ENCODE peak calls at places on chromosomes 6 and 20, in five cellular contexts. P is stomach, B is breast epithelium, L is RWPE2, H is fibroblast of lung. T is an unnamed sample.

GRCh38 chr6:48986803-48987202 is 476.2 kb downstream of the MMUT start:
- DNase-seq in P (no peak), L (no peak), B (no peak), H (no peak), T (no peak)

GRCh38 chr20:54431545-54431944 is 43.8 kb upstream of the DOK5 start:
- DNase-seq in P (no peak), L (no peak), B (no peak), H (peak), T (no peak)

GRCh38 chr6:1569377-1569776 is 40.3 kb upstream of the FOXC1 start:
- DNase-seq in P (no peak), L (no peak), B (no peak), H (no peak), T (no peak)

GRCh38 chr6:11212625-11213024 is 19.8 kb downstream of the NEDD9 start:
- DNase-seq in H (peak), P (no peak), L (no peak), B (peak), T (peak)

GRCh38 chr20:43558412-43559146 is at the start of gene SGK2:
- DNase-seq in H (peak), P (peak), L (peak), B (no peak), T (no peak)

GRCh38 chr20:62732766-62733165 is 24.1 kb downstream of the NTSR1 start:
- DNase-seq in B (no peak), P (no peak), L (peak), H (no peak), T (no peak)

GRCh38 chr6:139230421-139230840 is 61.4 kb downstream of the TXLNB start:
- DNase-seq in P (no peak), L (no peak), H (peak), B (no peak), T (no peak)

GRCh38 chr6:2890981-2891767 is 11.9 kb downstream of the SERPINB9 start:
- DNase-seq in H (no peak), L (no peak), B (no peak), P (no peak), T (no peak)

GRCh38 chr20:3714092-3714491 is 1.7 kb upstream of the SIGLEC1 start:
- DNase-seq in B (no peak), L (no peak), H (no peak), P (no peak), T (no peak)

GRCh38 chr20:48750941-48751620 is 76.7 kb downstream of the PREX1 start:
- DNase-seq in P (peak), H (no peak), L (no peak), B (peak), T (no peak)

GRCh38 chr6:122069933-122070332 is 329.5 kb upstream of the HSF2 start:
- DNase-seq in H (no peak), P (no peak), B (no peak), L (no peak), T (no peak)

GRCh38 chr20:51339721-51340450 is 202.6 kb downstream of the NFATC2 start:
- DNase-seq in P (no peak), B (no peak), L (no peak), H (no peak), T (peak)

GRCh38 chr20:25303292-25304024 is 55.6 kb downstream of the PYGB start:
- DNase-seq in H (no peak), B (no peak), L (no peak), P (no peak), T (no peak)

GRCh38 chr20:25454153-25454900 is 46.9 kb downstream of the GINS1 start:
- DNase-seq in L (no peak), H (no peak), P (peak), B (no peak), T (no peak)

GRCh38 chr6:109783245-109783990 is 92.3 kb downstream of the FIG4 start:
- DNase-seq in P (no peak), H (no peak), L (no peak), B (no peak), T (no peak)

GRCh38 chr20:50376179-50376887 is 133.8 kb upstream of the PTPN1 start:
- DNase-seq in H (no peak), L (no peak), P (no peak), B (no peak), T (no peak)

DNA sequence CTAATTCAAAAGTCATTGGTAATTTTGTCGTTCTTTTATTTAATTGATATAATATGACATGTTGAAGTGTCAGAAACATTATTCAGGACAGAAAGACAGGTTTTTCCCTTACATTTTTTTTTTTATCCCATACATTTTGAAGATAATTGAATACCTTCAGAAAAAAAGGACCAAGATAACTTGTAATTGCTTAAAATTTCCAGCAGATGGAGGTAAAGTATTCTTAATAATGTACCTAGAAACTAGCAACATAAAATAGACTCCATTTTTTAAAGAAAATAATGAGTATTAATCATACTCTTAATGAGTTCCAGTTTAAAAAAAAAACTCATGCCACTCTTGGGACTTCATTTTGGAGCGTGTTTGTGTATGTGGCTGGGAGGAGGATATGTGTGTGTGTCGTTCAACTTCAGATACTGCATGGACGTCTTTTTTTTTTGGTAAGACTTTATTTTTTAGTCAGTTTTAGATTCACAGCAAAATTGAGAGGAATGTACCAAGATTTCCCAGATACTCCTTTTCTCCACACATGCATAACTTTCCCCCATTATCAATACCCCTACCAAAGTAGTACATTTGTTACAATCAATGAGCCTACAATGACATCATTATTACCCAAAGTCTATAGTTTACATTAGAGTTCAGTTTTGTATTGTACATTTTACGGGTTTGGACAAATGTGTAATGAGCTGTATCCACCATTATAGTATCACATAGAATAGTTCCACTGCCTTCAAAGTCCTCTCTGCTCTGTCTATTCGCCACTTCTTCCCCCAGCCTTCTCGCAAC is 79.4 kb downstream of the ROS1 start:
- DNase-seq in L (no peak), B (no peak), H (peak), P (no peak), T (no peak)
- TF ChIP-seq CTCF in L (peak), B (peak), H (peak), P (peak), T (peak)

GRCh38 chr6:160129886-160130615 is 8.4 kb downstream of the SLC22A1 start:
- DNase-seq in P (peak), B (no peak), H (no peak), L (no peak), T (no peak)
- TF ChIP-seq CTCF in P (no peak), B (no peak), H (no peak), L (no peak), T (no peak)

GRCh38 chr6:166744654-166745134 is 117.6 kb upstream of the RPS6KA2 start:
- DNase-seq in P (no peak), L (no peak), B (no peak), H (no peak), T (no peak)
- TF ChIP-seq CTCF in P (no peak), L (no peak), B (no peak), H (no peak), T (no peak)

GRCh38 chr20:45487231-45487635 is 17.7 kb downstream of the WFDC2 start:
- DNase-seq in L (peak), P (no peak), B (no peak), H (no peak), T (no peak)
- TF ChIP-seq CTCF in L (no peak), P (peak), B (no peak), H (no peak), T (no peak)

DNA sequence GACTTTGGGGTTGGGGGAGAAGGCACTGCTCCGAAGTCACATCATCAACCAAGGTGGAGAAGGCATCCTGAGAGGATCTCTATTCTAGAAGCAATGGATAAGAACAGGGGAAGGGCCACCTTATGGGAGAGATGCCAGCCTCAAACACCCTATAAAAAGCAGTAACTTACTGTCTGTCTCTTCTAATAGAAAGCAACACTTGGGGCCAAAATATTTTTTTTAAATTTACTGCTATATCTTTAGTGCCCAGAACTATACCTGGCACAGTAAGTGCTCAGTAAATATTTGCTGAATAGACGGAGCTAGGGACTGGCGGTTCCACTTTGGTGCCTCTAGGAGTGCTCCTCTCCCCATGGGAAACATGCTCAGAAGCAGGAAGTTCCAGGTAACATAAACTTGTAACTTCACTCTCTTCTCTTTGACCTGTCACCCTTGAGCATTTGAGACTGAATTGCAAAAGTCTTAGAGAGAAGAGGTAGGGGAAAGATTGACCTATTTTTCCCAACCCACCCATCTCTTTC is 807 bp upstream of the OTOR start:
- DNase-seq in P (peak), L (no peak), H (no peak), B (no peak), T (no peak)
- TF ChIP-seq CTCF in P (no peak), L (no peak), H (no peak), B (no peak), T (no peak)

GRCh38 chr6:143516700-143517446 is 5.4 kb upstream of the FUCA2 start:
- DNase-seq in L (no peak), P (no peak), B (no peak), H (no peak), T (no peak)

GRCh38 chr6:143514996-143515760 is 3.7 kb upstream of the FUCA2 start:
- DNase-seq in H (peak), P (peak), B (no peak), L (no peak), T (no peak)

GRCh38 chr6:143510991-143511891 is at the start of gene FUCA2:
- DNase-seq in L (peak), H (peak), P (peak), B (peak), T (peak)

GRCh38 chr6:143515766-143516355 is 4.3 kb upstream of the FUCA2 start:
- DNase-seq in H (no peak), L (no peak), B (no peak), P (no peak), T (no peak)

GRCh38 chr6:143513410-143513809 is 1.9 kb upstream of the FUCA2 start:
- DNase-seq in L (no peak), B (no peak), P (peak), H (no peak), T (no peak)
- TF ChIP-seq CTCF in L (peak), B (no peak), P (peak), H (peak), T (peak)

DNA sequence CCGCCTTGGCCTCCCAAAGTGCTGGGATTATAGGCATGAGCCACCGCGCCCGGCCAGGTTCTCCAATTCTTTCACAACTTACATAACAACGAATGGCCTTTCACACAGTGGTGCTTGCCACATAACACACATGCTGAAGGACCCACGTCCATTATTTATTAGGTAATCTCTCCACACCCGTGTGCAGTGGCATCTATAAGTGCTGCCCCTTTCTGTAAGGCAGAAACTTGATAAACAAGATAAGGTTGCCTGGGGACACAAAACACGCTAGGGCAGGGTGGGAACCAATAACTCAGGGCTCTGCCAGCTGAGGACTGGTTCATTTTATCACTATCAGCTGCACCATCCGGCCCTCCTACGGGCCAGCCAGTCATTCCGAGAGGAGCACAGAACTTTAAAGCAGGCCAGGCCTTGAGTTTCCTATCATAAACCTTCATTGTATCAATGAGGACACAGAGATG is 37.8 kb downstream of the GPLD1 start:
- DNase-seq in B (no peak), P (no peak), H (no peak), L (no peak), T (no peak)
- TF ChIP-seq CTCF in B (no peak), P (no peak), H (no peak), L (no peak), T (no peak)

GRCh38 chr6:136031982-136032381 is 180.5 kb downstream of the PDE7B start:
- DNase-seq in B (no peak), P (no peak), H (peak), L (no peak), T (no peak)
- TF ChIP-seq CTCF in B (no peak), P (peak), H (peak), L (peak), T (peak)

DNA sequence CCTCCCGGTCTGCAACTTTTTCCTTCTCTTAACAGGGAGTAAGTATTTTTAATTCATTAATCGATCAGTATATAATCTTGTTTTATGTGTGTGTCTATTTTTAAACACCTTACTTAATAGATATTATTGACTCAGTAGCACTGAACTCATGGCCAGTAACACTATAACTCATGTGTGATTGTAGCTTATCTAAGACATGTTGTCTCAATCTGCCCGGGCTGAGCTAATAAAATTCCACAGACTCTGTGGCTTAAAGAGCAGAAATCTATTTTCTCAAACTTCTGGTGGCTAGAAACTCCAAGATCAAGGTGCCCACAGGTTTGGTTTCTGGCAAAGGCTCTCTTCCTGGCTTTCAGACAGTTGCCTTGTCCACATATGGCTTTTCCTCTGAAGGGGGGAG is 68.8 kb upstream of the TNFAIP3 start:
- DNase-seq in B (no peak), P (no peak), H (no peak), L (no peak), T (no peak)
- TF ChIP-seq CTCF in B (no peak), P (no peak), H (no peak), L (no peak), T (no peak)

DNA sequence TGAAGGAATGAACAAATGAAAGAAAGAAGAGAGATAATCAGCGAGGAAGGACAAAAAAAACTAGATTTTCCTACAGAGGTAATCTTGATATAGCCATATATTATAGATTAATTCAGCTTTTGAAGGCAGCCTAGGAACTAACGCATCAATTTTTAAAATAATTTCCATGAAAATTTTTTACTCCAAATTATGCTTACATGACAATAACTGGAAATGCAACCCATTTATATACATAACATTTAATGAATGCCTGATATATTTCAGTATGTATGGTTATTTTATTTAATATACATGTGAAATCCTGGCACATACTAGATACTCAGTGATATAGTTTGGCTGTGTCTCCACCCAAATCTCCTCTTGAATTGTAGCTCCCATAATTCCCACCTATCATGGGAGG is 157.6 kb downstream of the LAMP5 start:
- DNase-seq in L (no peak), B (no peak), P (no peak), H (no peak), T (no peak)
- TF ChIP-seq CTCF in L (no peak), B (no peak), P (no peak), H (no peak), T (no peak)

T was measured in AG09319.